ENCODE peak calls at places on chromosomes 1 and 21, in eight cellular contexts. One of them, this sample, is unnamed.

GRCh38 chr1:25644962-25645361 is 28.4 kb downstream of the MAN1C1 start:
- DNase-seq in colonic mucosa: no peak
- DNase-seq in GM12864: no peak
- DNase-seq in breast epithelium: no peak
- DNase-seq in left ventricle myocardium inferior: no peak
- DNase-seq in skeletal muscle cell: no peak
- DNase-seq in foreskin fibroblast: no peak
- DNase-seq in CD8-positive, alpha-beta T cell: peak
- DNase-seq in this sample: no peak

GRCh38 chr1:107140703-107141490 is at the start of gene NTNG1:
- DNase-seq in breast epithelium: no peak
- DNase-seq in foreskin fibroblast: peak
- DNase-seq in skeletal muscle cell: no peak
- DNase-seq in GM12864: no peak
- DNase-seq in left ventricle myocardium inferior: no peak
- DNase-seq in CD8-positive, alpha-beta T cell: no peak
- DNase-seq in colonic mucosa: peak
- DNase-seq in this sample: no peak

GRCh38 chr21:33951276-33952178 is 35.9 kb upstream of the ATP5PO start:
- DNase-seq in CD8-positive, alpha-beta T cell: no peak
- DNase-seq in GM12864: no peak
- DNase-seq in foreskin fibroblast: no peak
- DNase-seq in colonic mucosa: no peak
- DNase-seq in breast epithelium: no peak
- DNase-seq in left ventricle myocardium inferior: no peak
- DNase-seq in skeletal muscle cell: no peak
- DNase-seq in this sample: no peak

GRCh38 chr1:172351761-172352161 is 68.7 kb upstream of the C1orf105 start:
- DNase-seq in breast epithelium: no peak
- DNase-seq in skeletal muscle cell: peak
- DNase-seq in colonic mucosa: no peak
- DNase-seq in GM12864: no peak
- DNase-seq in foreskin fibroblast: peak
- DNase-seq in left ventricle myocardium inferior: no peak
- DNase-seq in CD8-positive, alpha-beta T cell: no peak
- DNase-seq in this sample: peak

GRCh38 chr1:232629250-232630046 is 485 bp downstream of the SIPA1L2 start:
- DNase-seq in foreskin fibroblast: no peak
- DNase-seq in skeletal muscle cell: no peak
- DNase-seq in CD8-positive, alpha-beta T cell: no peak
- DNase-seq in breast epithelium: no peak
- DNase-seq in colonic mucosa: peak
- DNase-seq in GM12864: no peak
- DNase-seq in left ventricle myocardium inferior: peak
- DNase-seq in this sample: no peak

GRCh38 chr1:72280131-72280530 is 2.2 kb downstream of the NEGR1 start:
- DNase-seq in GM12864: no peak
- DNase-seq in colonic mucosa: no peak
- DNase-seq in left ventricle myocardium inferior: no peak
- DNase-seq in breast epithelium: no peak
- DNase-seq in CD8-positive, alpha-beta T cell: no peak
- DNase-seq in skeletal muscle cell: no peak
- DNase-seq in foreskin fibroblast: no peak
- DNase-seq in this sample: no peak

GRCh38 chr1:151970641-151971040 is 23.0 kb downstream of the S100A10 start:
- DNase-seq in breast epithelium: no peak
- DNase-seq in colonic mucosa: peak
- DNase-seq in CD8-positive, alpha-beta T cell: no peak
- DNase-seq in GM12864: no peak
- DNase-seq in foreskin fibroblast: no peak
- DNase-seq in skeletal muscle cell: no peak
- DNase-seq in left ventricle myocardium inferior: no peak
- DNase-seq in this sample: peak

GRCh38 chr1:53189061-53189460 is 7.6 kb upstream of the CPT2 start:
- DNase-seq in CD8-positive, alpha-beta T cell: no peak
- DNase-seq in colonic mucosa: no peak
- DNase-seq in left ventricle myocardium inferior: no peak
- DNase-seq in GM12864: no peak
- DNase-seq in foreskin fibroblast: no peak
- DNase-seq in breast epithelium: no peak
- DNase-seq in skeletal muscle cell: no peak
- DNase-seq in this sample: no peak

GRCh38 chr1:11736746-11737639 is 1.1 kb downstream of the AGTRAP start:
- DNase-seq in colonic mucosa: peak
- DNase-seq in CD8-positive, alpha-beta T cell: no peak
- DNase-seq in foreskin fibroblast: peak
- DNase-seq in GM12864: no peak
- DNase-seq in left ventricle myocardium inferior: peak
- DNase-seq in skeletal muscle cell: peak
- DNase-seq in breast epithelium: no peak
- DNase-seq in this sample: peak

GRCh38 chr1:151902858-151903257 is 6.5 kb downstream of the THEM4 start:
- DNase-seq in skeletal muscle cell: no peak
- DNase-seq in left ventricle myocardium inferior: no peak
- DNase-seq in foreskin fibroblast: no peak
- DNase-seq in breast epithelium: no peak
- DNase-seq in colonic mucosa: no peak
- DNase-seq in CD8-positive, alpha-beta T cell: no peak
- DNase-seq in GM12864: no peak
- DNase-seq in this sample: no peak

GRCh38 chr1:220368352-220369265 is 96.4 kb upstream of the RAB3GAP2 start:
- DNase-seq in left ventricle myocardium inferior: no peak
- DNase-seq in colonic mucosa: no peak
- DNase-seq in CD8-positive, alpha-beta T cell: no peak
- DNase-seq in foreskin fibroblast: no peak
- DNase-seq in breast epithelium: no peak
- DNase-seq in skeletal muscle cell: peak
- DNase-seq in GM12864: no peak
- DNase-seq in this sample: peak

GRCh38 chr1:227357229-227358078 is 39.2 kb upstream of the CDC42BPA start:
- DNase-seq in CD8-positive, alpha-beta T cell: no peak
- DNase-seq in colonic mucosa: peak
- DNase-seq in left ventricle myocardium inferior: peak
- DNase-seq in foreskin fibroblast: peak
- DNase-seq in skeletal muscle cell: peak
- DNase-seq in breast epithelium: no peak
- DNase-seq in GM12864: no peak
- DNase-seq in this sample: peak

GRCh38 chr1:41199375-41199774 is 42.7 kb downstream of the SCMH1 start:
- DNase-seq in GM12864: no peak
- DNase-seq in breast epithelium: no peak
- DNase-seq in foreskin fibroblast: no peak
- DNase-seq in CD8-positive, alpha-beta T cell: no peak
- DNase-seq in left ventricle myocardium inferior: no peak
- DNase-seq in skeletal muscle cell: no peak
- DNase-seq in colonic mucosa: no peak
- DNase-seq in this sample: no peak

GRCh38 chr1:226973371-226973897 is 33.3 kb downstream of the COQ8A start:
- DNase-seq in skeletal muscle cell: peak
- DNase-seq in GM12864: no peak
- DNase-seq in left ventricle myocardium inferior: peak
- DNase-seq in breast epithelium: no peak
- DNase-seq in colonic mucosa: no peak
- DNase-seq in CD8-positive, alpha-beta T cell: no peak
- DNase-seq in foreskin fibroblast: no peak
- DNase-seq in this sample: no peak

GRCh38 chr1:108858541-108858940 is 1.6 kb upstream of the AKNAD1 start:
- DNase-seq in skeletal muscle cell: no peak
- DNase-seq in GM12864: no peak
- DNase-seq in foreskin fibroblast: no peak
- DNase-seq in colonic mucosa: no peak
- DNase-seq in breast epithelium: no peak
- DNase-seq in CD8-positive, alpha-beta T cell: no peak
- DNase-seq in left ventricle myocardium inferior: no peak
- DNase-seq in this sample: no peak

GRCh38 chr1:94279462-94279861 is 42.1 kb upstream of the ARHGAP29 start:
- DNase-seq in left ventricle myocardium inferior: no peak
- DNase-seq in skeletal muscle cell: no peak
- DNase-seq in foreskin fibroblast: no peak
- DNase-seq in colonic mucosa: no peak
- DNase-seq in breast epithelium: no peak
- DNase-seq in GM12864: no peak
- DNase-seq in CD8-positive, alpha-beta T cell: no peak
- DNase-seq in this sample: no peak

GRCh38 chr1:8671313-8671917 is 146.0 kb downstream of the RERE start:
- DNase-seq in breast epithelium: no peak
- DNase-seq in skeletal muscle cell: no peak
- DNase-seq in foreskin fibroblast: peak
- DNase-seq in colonic mucosa: peak
- DNase-seq in GM12864: no peak
- DNase-seq in left ventricle myocardium inferior: no peak
- DNase-seq in CD8-positive, alpha-beta T cell: no peak
- DNase-seq in this sample: no peak

GRCh38 chr1:52632732-52633290 is at the start of gene SHISAL2A:
- DNase-seq in colonic mucosa: peak
- DNase-seq in GM12864: no peak
- DNase-seq in skeletal muscle cell: peak
- DNase-seq in breast epithelium: no peak
- DNase-seq in left ventricle myocardium inferior: peak
- DNase-seq in CD8-positive, alpha-beta T cell: peak
- DNase-seq in foreskin fibroblast: no peak
- DNase-seq in this sample: no peak

GRCh38 chr1:212595787-212596714 is 12.5 kb upstream of the ATF3 start:
- DNase-seq in CD8-positive, alpha-beta T cell: no peak
- DNase-seq in GM12864: peak
- DNase-seq in breast epithelium: no peak
- DNase-seq in skeletal muscle cell: peak
- DNase-seq in colonic mucosa: peak
- DNase-seq in foreskin fibroblast: peak
- DNase-seq in left ventricle myocardium inferior: no peak
- DNase-seq in this sample: peak

GRCh38 chr1:67618285-67619018 is 66.5 kb upstream of the GADD45A start:
- DNase-seq in foreskin fibroblast: peak
- DNase-seq in left ventricle myocardium inferior: no peak
- DNase-seq in GM12864: no peak
- DNase-seq in skeletal muscle cell: peak
- DNase-seq in CD8-positive, alpha-beta T cell: no peak
- DNase-seq in colonic mucosa: no peak
- DNase-seq in breast epithelium: peak
- DNase-seq in this sample: no peak

GRCh38 chr1:212284332-212284743 is 872 bp upstream of the PPP2R5A start:
- DNase-seq in breast epithelium: no peak
- DNase-seq in foreskin fibroblast: no peak
- DNase-seq in GM12864: no peak
- DNase-seq in CD8-positive, alpha-beta T cell: no peak
- DNase-seq in skeletal muscle cell: no peak
- DNase-seq in left ventricle myocardium inferior: no peak
- DNase-seq in colonic mucosa: no peak
- DNase-seq in this sample: no peak

GRCh38 chr1:61299468-61299867 is 217.1 kb downstream of the NFIA start:
- DNase-seq in GM12864: no peak
- DNase-seq in colonic mucosa: no peak
- DNase-seq in skeletal muscle cell: no peak
- DNase-seq in breast epithelium: no peak
- DNase-seq in left ventricle myocardium inferior: no peak
- DNase-seq in CD8-positive, alpha-beta T cell: no peak
- DNase-seq in foreskin fibroblast: no peak
- DNase-seq in this sample: no peak
- H3K4me3 ChIP-seq in GM12864: no peak
- H3K4me3 ChIP-seq in colonic mucosa: no peak
- H3K4me3 ChIP-seq in skeletal muscle cell: no peak
- H3K4me3 ChIP-seq in breast epithelium: no peak
- H3K4me3 ChIP-seq in left ventricle myocardium inferior: no peak
- H3K4me3 ChIP-seq in CD8-positive, alpha-beta T cell: no peak
- H3K4me3 ChIP-seq in foreskin fibroblast: no peak
- H3K4me3 ChIP-seq in this sample: no peak

DNA sequence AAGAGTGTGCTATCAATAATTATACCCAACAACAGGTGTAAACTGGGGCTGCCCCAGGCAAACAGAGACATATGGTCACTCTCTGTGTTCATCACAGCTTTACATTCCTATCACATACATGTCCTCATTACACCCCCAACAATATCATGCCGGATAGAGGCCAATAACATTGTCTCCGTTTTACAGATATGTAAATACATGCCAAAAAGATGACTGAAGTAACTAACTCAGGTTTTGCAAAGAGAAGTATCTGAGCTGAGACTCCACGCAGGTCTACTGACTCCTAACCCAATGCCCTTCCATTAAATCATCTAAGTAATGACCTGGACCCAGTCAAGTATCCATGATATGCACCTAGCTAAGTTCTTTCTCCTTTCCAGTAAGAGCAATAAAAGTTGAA is 55.0 kb downstream of the JAK1 start:
- DNase-seq in colonic mucosa: no peak
- DNase-seq in left ventricle myocardium inferior: no peak
- DNase-seq in CD8-positive, alpha-beta T cell: no peak
- DNase-seq in GM12864: no peak
- DNase-seq in skeletal muscle cell: no peak
- DNase-seq in foreskin fibroblast: no peak
- DNase-seq in breast epithelium: no peak
- DNase-seq in this sample: no peak
- H3K4me3 ChIP-seq in colonic mucosa: no peak
- H3K4me3 ChIP-seq in left ventricle myocardium inferior: no peak
- H3K4me3 ChIP-seq in CD8-positive, alpha-beta T cell: no peak
- H3K4me3 ChIP-seq in GM12864: no peak
- H3K4me3 ChIP-seq in skeletal muscle cell: no peak
- H3K4me3 ChIP-seq in foreskin fibroblast: no peak
- H3K4me3 ChIP-seq in breast epithelium: no peak
- H3K4me3 ChIP-seq in this sample: no peak

GRCh38 chr1:223700388-223700918 is 11.9 kb upstream of the CAPN2 start:
- DNase-seq in foreskin fibroblast: no peak
- DNase-seq in skeletal muscle cell: no peak
- DNase-seq in left ventricle myocardium inferior: no peak
- DNase-seq in breast epithelium: no peak
- DNase-seq in CD8-positive, alpha-beta T cell: no peak
- DNase-seq in colonic mucosa: no peak
- DNase-seq in GM12864: no peak
- DNase-seq in this sample: peak
- H3K4me3 ChIP-seq in foreskin fibroblast: no peak
- H3K4me3 ChIP-seq in skeletal muscle cell: no peak
- H3K4me3 ChIP-seq in left ventricle myocardium inferior: no peak
- H3K4me3 ChIP-seq in breast epithelium: no peak
- H3K4me3 ChIP-seq in CD8-positive, alpha-beta T cell: no peak
- H3K4me3 ChIP-seq in colonic mucosa: no peak
- H3K4me3 ChIP-seq in GM12864: no peak
- H3K4me3 ChIP-seq in this sample: peak

DNA sequence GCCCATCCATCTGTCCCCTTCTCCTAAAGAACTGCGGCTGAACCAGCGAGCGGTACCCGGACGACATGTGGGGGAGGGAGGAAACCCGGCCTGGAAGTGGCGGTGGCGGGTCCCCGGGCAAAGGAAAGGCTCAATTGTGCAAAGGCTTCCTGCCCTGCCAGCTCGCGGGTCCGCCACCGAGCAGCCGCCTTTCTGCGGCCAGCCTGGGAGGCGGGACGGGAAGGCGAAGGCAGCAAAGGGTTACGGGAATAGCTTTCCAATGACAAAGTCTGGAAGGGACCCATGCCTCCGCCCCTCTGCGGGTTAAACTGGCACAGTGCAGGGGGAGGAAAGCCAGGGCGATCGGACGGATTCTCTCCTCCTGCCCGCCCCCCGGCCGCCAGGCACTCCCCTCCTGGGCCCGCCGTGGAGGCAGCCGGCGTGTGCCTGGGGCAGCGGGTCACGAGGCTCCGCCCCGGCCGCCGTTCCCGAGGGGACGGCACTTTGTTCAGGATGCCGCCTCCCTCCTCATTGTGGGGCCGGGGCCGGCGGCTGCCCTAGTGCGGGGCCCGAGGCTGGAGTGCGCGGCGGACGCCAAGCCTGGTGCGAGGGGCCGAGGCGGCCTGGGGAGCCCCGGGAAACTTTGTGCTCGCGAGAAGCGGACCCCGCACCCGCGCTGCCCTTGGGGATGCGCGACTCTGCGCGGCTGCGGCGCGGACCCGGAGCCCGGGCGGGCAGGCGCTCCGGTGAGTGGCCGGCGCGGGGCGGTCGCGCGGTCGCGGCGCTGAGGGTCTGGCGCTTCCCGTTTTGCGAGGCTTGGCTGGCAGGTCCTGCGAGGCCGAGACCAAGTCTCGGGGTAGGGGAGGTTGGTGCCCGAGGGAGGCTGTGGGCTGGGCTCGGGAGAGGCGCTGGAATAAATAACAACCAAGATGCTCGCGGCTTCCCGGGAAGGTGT is at the start of gene NAV1:
- DNase-seq in foreskin fibroblast: peak
- DNase-seq in breast epithelium: peak
- DNase-seq in colonic mucosa: peak
- DNase-seq in GM12864: no peak
- DNase-seq in skeletal muscle cell: no peak
- DNase-seq in CD8-positive, alpha-beta T cell: no peak
- DNase-seq in left ventricle myocardium inferior: peak
- DNase-seq in this sample: peak
- H3K4me3 ChIP-seq in foreskin fibroblast: peak
- H3K4me3 ChIP-seq in breast epithelium: peak
- H3K4me3 ChIP-seq in colonic mucosa: peak
- H3K4me3 ChIP-seq in GM12864: peak
- H3K4me3 ChIP-seq in skeletal muscle cell: peak
- H3K4me3 ChIP-seq in CD8-positive, alpha-beta T cell: peak
- H3K4me3 ChIP-seq in left ventricle myocardium inferior: peak
- H3K4me3 ChIP-seq in this sample: peak

This sample was measured in PC-9.